ENCODE peak calls at places on chromosomes 13 and 19, in five cellular contexts. Q is psoas muscle; A is GM12878; K is CD8-positive, alpha-beta T cell; B is lower lobe of right lung. W is an unnamed sample. For H3K9me3 and H3K27me3, the result is how much of the 10 kb centered on the place peaks cover.

GRCh38 chr13:36328821-36329220 is 17.4 kb downstream of the SPART start:
- DNase-seq in Q (no peak), A (no peak), K (no peak), B (no peak), W (no peak)

GRCh38 chr13:95025116-95025515 is 276.1 kb downstream of the ABCC4 start:
- DNase-seq in Q (no peak), A (no peak), K (no peak), B (no peak), W (no peak)

GRCh38 chr13:112532837-112533745 is 54.9 kb downstream of the TUBGCP3 start:
- DNase-seq in Q (no peak), A (no peak), K (no peak), B (no peak), W (no peak)

GRCh38 chr13:97403893-97404683 is 29.9 kb upstream of the RAP2A start:
- DNase-seq in Q (no peak), A (no peak), K (no peak), B (no peak), W (no peak)

GRCh38 chr13:73940098-73940497 is 194.1 kb downstream of the KLF12 start:
- DNase-seq in Q (no peak), A (no peak), K (no peak), B (no peak), W (no peak)

GRCh38 chr19:6086081-6086858 is 24.0 kb downstream of the RFX2 start:
- DNase-seq in Q (no peak), A (no peak), K (no peak), B (no peak), W (no peak)

GRCh38 chr13:33284016-33284415 is 1.5 kb downstream of the STARD13 start:
- DNase-seq in Q (no peak), A (no peak), K (no peak), B (no peak), W (no peak)

GRCh38 chr13:61370520-61370919 is 45.1 kb downstream of the PCDH20 start:
- DNase-seq in Q (no peak), A (no peak), K (no peak), B (no peak), W (no peak)

GRCh38 chr13:57673197-57673596 is 41.7 kb downstream of the PCDH17 start:
- DNase-seq in Q (no peak), A (no peak), K (no peak), B (no peak), W (peak)

GRCh38 chr19:54339646-54340358 is 840 bp upstream of the LILRA4 start:
- DNase-seq in Q (no peak), A (no peak), K (no peak), B (no peak), W (no peak)

GRCh38 chr19:17406039-17406886 is 833 bp upstream of the BST2 start:
- DNase-seq in Q (no peak), A (no peak), K (no peak), B (no peak), W (no peak)

GRCh38 chr13:26528527-26528926 is 29.0 kb upstream of the WASF3 start:
- DNase-seq in Q (no peak), A (no peak), K (no peak), B (no peak), W (no peak)

GRCh38 chr19:39951065-39951650 is 16.7 kb upstream of the FCGBP start:
- DNase-seq in Q (no peak), A (no peak), K (no peak), B (no peak), W (no peak)

GRCh38 chr19:46271488-46272197 is 25.2 kb upstream of the HIF3A start:
- DNase-seq in Q (no peak), A (no peak), K (no peak), B (no peak), W (no peak)

GRCh38 chr13:40404407-40404806 is 262.0 kb downstream of the FOXO1 start:
- DNase-seq in Q (no peak), A (no peak), K (no peak), B (no peak), W (no peak)

GRCh38 chr13:98706446-98707110 is 45.9 kb downstream of the SLC15A1 start:
- DNase-seq in Q (no peak), A (peak), K (no peak), B (no peak), W (no peak)

GRCh38 chr19:1621574-1621973 is 16.3 kb upstream of the UQCR11 start:
- DNase-seq in Q (no peak), A (no peak), K (no peak), B (no peak), W (no peak)

GRCh38 chr19:10808937-10809655 is 26.9 kb downstream of the TMED1 start:
- DNase-seq in Q (no peak), A (no peak), K (peak), B (no peak), W (no peak)

GRCh38 chr19:46369817-46370216 is 22.9 kb downstream of the PPP5C start:
- DNase-seq in Q (no peak), A (no peak), K (no peak), B (no peak), W (no peak)

GRCh38 chr13:111261326-111261725 is 59.1 kb upstream of the TEX29 start:
- DNase-seq in Q (no peak), A (no peak), K (no peak), B (no peak), W (no peak)

GRCh38 chr13:80217614-80218456 is 123.1 kb downstream of the SPRY2 start:
- DNase-seq in Q (no peak), A (no peak), K (no peak), B (no peak), W (peak)

GRCh38 chr19:39401549-39402416 is 4.9 kb upstream of the ZFP36 start:
- DNase-seq in Q (peak), A (no peak), K (peak), B (peak), W (no peak)

GRCh38 chr19:7904074-7905020 is 670 bp downstream of the MAP2K7 start:
- DNase-seq in Q (peak), A (no peak), K (peak), B (peak), W (no peak)

GRCh38 chr19:1523412-1524205 is at the start of gene PLK5:
- DNase-seq in Q (no peak), A (no peak), K (no peak), B (no peak), W (no peak)

GRCh38 chr13:78709028-78709427 is 50.1 kb upstream of the OBI1 start:
- DNase-seq in Q (no peak), A (no peak), K (no peak), B (no peak), W (no peak)

GRCh38 chr19:11576186-11576585 is 1.3 kb downstream of the ACP5 start:
- DNase-seq in Q (no peak), A (no peak), K (no peak), B (peak), W (no peak)

GRCh38 chr13:66087149-66087780 is 1142.9 kb downstream of the PCDH9 start:
- DNase-seq in Q (no peak), A (no peak), K (no peak), B (no peak), W (no peak)

GRCh38 chr19:36837902-36838783 is at the start of gene ZNF790:
- DNase-seq in Q (peak), A (peak), K (peak), B (peak), W (peak)

GRCh38 chr13:52851153-52851962 is 2.9 kb upstream of the PCDH8 start:
- DNase-seq in Q (peak), A (peak), K (no peak), B (peak), W (peak)

GRCh38 chr13:110442946-110443632 is 118.4 kb downstream of the RAB20 start:
- DNase-seq in Q (no peak), A (no peak), K (no peak), B (no peak), W (no peak)

GRCh38 chr13:26372747-26373146 is 118.8 kb downstream of the CDK8 start:
- DNase-seq in Q (no peak), A (no peak), K (peak), B (no peak), W (no peak)

GRCh38 chr19:53853707-53854106 is 14.0 kb upstream of the MYADM start:
- DNase-seq in Q (no peak), A (no peak), K (no peak), B (no peak), W (no peak)

GRCh38 chr13:20942938-20943518 is 40.5 kb upstream of the XPO4 start:
- DNase-seq in Q (no peak), A (no peak), K (no peak), B (no peak), W (no peak)

GRCh38 chr19:11044436-11044835 is 44.8 kb upstream of the LDLR start:
- DNase-seq in Q (no peak), A (no peak), K (no peak), B (no peak), W (no peak)

GRCh38 chr19:10270616-10271394 is at the start of gene ICAM1:
- DNase-seq in Q (peak), A (no peak), K (peak), B (peak), W (peak)

GRCh38 chr19:57241181-57241580 is 749 bp downstream of the ZNF805 start:
- DNase-seq in Q (no peak), A (no peak), K (no peak), B (no peak), W (no peak)

GRCh38 chr13:43785681-43786471 is 896 bp downstream of the ENOX1 start:
- DNase-seq in Q (peak), A (no peak), K (no peak), B (peak), W (peak)
- H3K4me3 ChIP-seq in Q (peak), A (peak), K (peak), B (peak), W (peak)

GRCh38 chr19:27887946-27888345 is 1325.0 kb downstream of the UQCRFS1 start:
- DNase-seq in Q (no peak), A (no peak), K (no peak), B (no peak), W (no peak)

GRCh38 chr19:27890696-27891095 is 1322.3 kb downstream of the UQCRFS1 start:
- DNase-seq in Q (no peak), A (no peak), K (no peak), B (no peak), W (no peak)

GRCh38 chr19:27891411-27891810 is 1321.5 kb downstream of the UQCRFS1 start:
- DNase-seq in Q (no peak), A (no peak), K (no peak), B (no peak), W (no peak)

GRCh38 chr19:27890206-27890605 is 1322.7 kb downstream of the UQCRFS1 start:
- DNase-seq in Q (no peak), A (no peak), K (no peak), B (no peak), W (no peak)

DNA sequence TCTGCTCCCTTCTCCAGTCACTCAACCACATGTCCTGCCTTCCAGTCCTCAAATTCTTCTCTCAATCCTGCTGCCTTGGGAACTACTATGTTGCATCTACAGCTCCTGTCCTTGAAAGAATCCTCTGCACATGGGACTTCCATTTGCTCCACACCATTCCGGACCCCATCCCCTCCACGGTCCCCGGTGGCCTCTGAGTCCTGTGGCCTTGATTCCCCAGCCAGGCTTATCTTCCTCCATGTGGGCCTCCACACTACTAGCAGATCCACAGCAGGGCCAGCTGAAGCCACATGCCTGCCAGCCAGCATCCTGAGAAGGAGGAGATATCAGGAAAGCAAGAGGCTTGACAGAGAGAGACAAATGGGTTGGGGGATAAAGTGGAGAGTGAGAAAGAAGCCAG is 1323.8 kb downstream of the UQCRFS1 start:
- DNase-seq in Q (no peak), A (no peak), K (no peak), B (no peak), W (no peak)
- H3K9me3 ChIP-seq in Q (under half), A (under half), K (under half), B (under half), W (under half)

DNA sequence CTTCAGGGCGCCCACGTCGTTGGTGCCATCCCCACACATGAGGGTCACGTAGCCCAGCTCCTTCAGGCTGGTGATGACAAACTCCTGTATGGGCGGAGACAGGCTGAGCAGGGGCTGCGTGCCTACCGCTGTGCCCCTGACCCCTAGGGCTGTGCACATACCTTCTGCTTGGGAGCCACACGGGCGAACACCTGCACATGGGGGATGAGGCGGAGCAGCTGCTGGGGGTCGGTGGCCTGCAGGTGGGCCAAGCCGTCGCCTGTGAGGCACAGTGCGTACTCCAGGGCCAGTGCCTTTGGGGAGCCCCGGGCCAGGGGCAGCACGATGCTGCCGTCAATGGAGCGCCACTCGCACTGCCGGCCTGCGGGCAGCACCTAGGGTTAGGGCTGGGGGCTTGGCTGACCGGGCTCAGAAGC is 6.1 kb upstream of the GMIP start:
- DNase-seq in Q (no peak), A (no peak), K (no peak), B (no peak), W (no peak)
- H3K27me3 ChIP-seq in Q (under half), A (under half), K (under half), B (under half), W (under half)

GRCh38 chr19:16363133-16363851 is 38.7 kb downstream of the KLF2 start:
- DNase-seq in Q (no peak), A (no peak), K (no peak), B (peak), W (no peak)

GRCh38 chr19:16360738-16361137 is 36.1 kb downstream of the KLF2 start:
- DNase-seq in Q (no peak), A (no peak), K (no peak), B (no peak), W (no peak)

GRCh38 chr19:16359964-16360363 is 35.3 kb downstream of the KLF2 start:
- DNase-seq in Q (no peak), A (no peak), K (no peak), B (no peak), W (no peak)

GRCh38 chr19:16361926-16362325 is 37.3 kb downstream of the KLF2 start:
- DNase-seq in Q (no peak), A (no peak), K (no peak), B (no peak), W (no peak)

GRCh38 chr19:16361254-16361653 is 36.6 kb downstream of the KLF2 start:
- DNase-seq in Q (no peak), A (no peak), K (no peak), B (no peak), W (no peak)
- H3K4me3 ChIP-seq in Q (no peak), A (no peak), K (no peak), B (no peak), W (no peak)

DNA sequence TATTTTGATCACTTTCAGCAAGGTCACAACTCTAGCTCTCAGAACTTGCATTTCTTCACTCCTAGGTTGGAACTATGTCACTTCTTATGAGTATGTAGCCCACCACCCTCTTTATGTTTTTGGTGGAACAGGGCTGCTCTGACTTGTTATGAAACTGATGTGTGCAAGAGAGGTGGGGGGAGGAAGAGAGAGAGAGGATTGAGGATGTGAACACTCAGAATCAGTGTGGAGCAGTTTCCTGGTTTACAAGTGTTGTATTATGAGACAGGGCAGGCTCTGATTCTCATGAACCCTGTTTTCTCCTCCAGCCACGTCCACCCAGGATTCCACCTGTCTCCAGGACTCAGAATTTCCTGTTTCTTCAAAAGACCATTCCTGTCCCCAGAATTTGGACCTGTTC is 16.1 kb downstream of the ZNF317 start:
- DNase-seq in Q (no peak), A (no peak), K (no peak), B (no peak), W (no peak)
- H3K9me3 ChIP-seq in Q (under half), A (half or more), K (under half), B (half or more), W (under half)

GRCh38 chr13:28440774-28441532 is 54.0 kb downstream of the FLT1 start:
- DNase-seq in Q (no peak), A (no peak), K (no peak), B (no peak), W (no peak)
- H3K27me3 ChIP-seq in Q (under half), A (under half), K (under half), B (under half), W (under half)

DNA sequence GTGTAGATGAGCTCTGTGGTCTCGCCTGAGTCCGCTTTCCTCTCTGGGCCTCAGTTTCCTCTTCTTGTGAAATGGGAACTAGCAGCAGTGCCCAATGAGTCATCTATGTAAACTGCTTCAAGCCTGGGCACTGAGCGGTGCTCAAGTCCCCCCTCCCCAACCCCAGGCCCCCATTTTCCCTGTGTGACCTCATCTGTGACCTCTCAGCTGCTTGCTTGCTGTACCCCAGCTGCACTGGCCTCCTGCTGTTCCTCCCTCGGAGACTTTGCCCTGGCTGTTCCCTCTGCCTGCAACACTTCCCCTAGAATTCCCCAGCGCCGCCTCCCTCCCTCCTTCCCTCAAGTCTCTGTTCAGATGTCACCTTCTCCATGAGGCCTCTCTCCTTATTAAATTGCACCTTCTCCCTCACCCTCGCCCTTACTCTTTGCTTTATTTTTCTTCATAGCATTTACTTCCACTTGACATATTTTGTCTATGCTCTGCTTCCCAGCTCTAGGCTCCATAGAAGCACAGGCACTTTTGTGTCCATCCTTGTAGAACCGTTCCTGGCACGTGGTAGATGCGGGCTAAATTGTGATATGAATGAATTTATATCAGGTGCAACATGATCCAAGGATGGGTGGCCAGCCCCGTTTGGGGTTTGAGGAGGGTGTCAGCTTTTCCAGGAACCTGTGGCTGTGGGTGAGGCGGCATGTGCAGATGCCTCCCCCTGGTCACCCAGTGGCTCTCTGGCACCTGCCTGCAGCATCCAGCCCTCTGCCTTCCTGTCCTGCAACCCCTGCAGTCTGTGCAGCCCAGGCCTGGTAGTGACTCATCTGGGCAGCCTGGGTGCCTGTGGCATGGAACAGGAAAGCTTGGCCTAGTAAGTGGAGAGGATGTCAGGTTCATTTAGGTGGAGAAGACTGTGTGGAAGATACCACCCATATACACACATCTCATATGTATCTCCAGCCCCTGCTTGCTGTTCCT is 26.3 kb downstream of the SIPA1L3 start:
- DNase-seq in Q (peak), A (no peak), K (no peak), B (no peak), W (no peak)
- H3K4me3 ChIP-seq in Q (no peak), A (peak), K (no peak), B (peak), W (no peak)

DNA sequence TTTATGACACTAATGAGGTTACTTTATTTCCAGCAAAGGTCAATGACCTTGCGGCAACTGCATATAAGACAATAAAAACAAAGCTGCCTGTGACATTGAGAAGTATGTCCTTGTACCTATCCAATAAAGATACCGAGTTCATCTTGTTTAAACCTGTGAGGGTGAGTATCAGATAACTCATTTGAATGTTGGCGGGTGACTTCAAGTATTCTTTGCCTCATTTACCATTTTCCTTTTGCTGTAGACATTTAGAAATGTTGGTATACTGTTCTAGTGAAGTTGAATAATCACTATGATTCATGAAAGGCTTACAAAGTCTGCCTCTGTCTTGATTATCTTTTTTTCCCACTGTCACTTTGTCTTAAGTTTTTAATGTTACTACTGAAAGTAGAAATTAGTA is 65.0 kb downstream of the COG3 start:
- DNase-seq in Q (no peak), A (no peak), K (no peak), B (no peak), W (no peak)
- H3K9me3 ChIP-seq in Q (under half), A (under half), K (under half), B (under half), W (under half)

W was measured in HAP-1.